ENCODE peak calls at places on chromosomes 12 and 14, in four cellular contexts. F is left ventricle myocardium superior; X is stimulated activated CD4-positive, alpha-beta T cell treated with anti-CD3 and anti-CD28 coated beads, Interleukin-15, amount 100 ng/mL, for 1 hour; L is Calu3. Q is an unnamed sample.

GRCh38 chr14:76257111-76257803 is 105.5 kb downstream of the GPATCH2L start:
- DNase-seq in F (no peak), X (no peak), L (no peak), Q (no peak)

GRCh38 chr12:101743242-101743641 is 4.0 kb upstream of the SYCP3 start:
- DNase-seq in F (no peak), X (no peak), L (no peak), Q (no peak)

GRCh38 chr14:104874571-104875411 is 9.7 kb downstream of the CEP170B start:
- DNase-seq in F (no peak), X (no peak), L (no peak), Q (peak; percentile 5)

GRCh38 chr12:58106185-58106584 is 164.8 kb downstream of the ATP23 start:
- DNase-seq in F (no peak), X (no peak), L (no peak), Q (no peak)

GRCh38 chr12:6950944-6951540 is at the start of gene PTPN6:
- DNase-seq in F (peak; percentile 80), X (no peak), L (no peak), Q (no peak)

GRCh38 chr12:122489038-122489437 is 11.7 kb downstream of the ZCCHC8 start:
- DNase-seq in F (no peak), X (no peak), L (no peak), Q (no peak)

GRCh38 chr14:103854822-103855733 is 7.7 kb upstream of the PPP1R13B start:
- DNase-seq in F (peak; percentile 43), X (no peak), L (no peak), Q (peak; percentile 80)

GRCh38 chr14:75979071-75979571 is 2.7 kb downstream of the TGFB3 start:
- DNase-seq in F (peak; percentile 39), X (no peak), L (peak; percentile 12), Q (peak; percentile 79)

GRCh38 chr14:97039717-97040363 is 242.7 kb downstream of the VRK1 start:
- DNase-seq in F (no peak), X (no peak), L (no peak), Q (no peak)

GRCh38 chr12:4518106-4518728 is 20.5 kb upstream of the RAD51AP1 start:
- DNase-seq in F (no peak), X (no peak), L (no peak), Q (no peak)